ENCODE peak calls at places on chromosomes 3 and 15, in ten cellular contexts. E, F, L, A, P, X, O, V, R and D are unnamed samples.
A peak's percentile ranks its signal among the peaks of the same experiment; 100 is the strongest.

GRCh38 chr3:89851974-89852621 is 744.7 kb downstream of the EPHA3 start:
- DNase-seq in V (no peak), X (peak; percentile 6), L (no peak), O (no peak), F (no peak), R (no peak), P (peak; percentile 66), E (no peak), A (peak; percentile 2), D (no peak)

GRCh38 chr15:52730163-52730562 is 51.0 kb upstream of the ATOSA start:
- DNase-seq in O (peak; percentile 59), V (no peak), L (peak; percentile 22), X (no peak), A (no peak), F (no peak), E (no peak), P (no peak), R (peak; percentile 73), D (peak; percentile 66)

GRCh38 chr15:101295607-101296225 is 668 bp upstream of the SNRPA1 start:
- DNase-seq in A (no peak), E (no peak), P (no peak), O (no peak), V (no peak), R (no peak), L (no peak), X (no peak), F (no peak), D (no peak)

GRCh38 chr15:57003418-57003817 is 85.0 kb downstream of the TCF12 start:
- DNase-seq in E (no peak), X (no peak), F (peak; percentile 42), R (no peak), A (no peak), V (no peak), P (no peak), O (no peak), L (peak; percentile 55), D (no peak)

GRCh38 chr3:38805765-38806386 is 10.1 kb downstream of the SCN10A start:
- DNase-seq in R (peak; percentile 20), E (no peak), X (no peak), P (no peak), F (no peak), L (peak; percentile 67), A (no peak), V (no peak), O (no peak), D (no peak)

GRCh38 chr3:110738531-110738930 is 333.1 kb upstream of the NECTIN3 start:
- DNase-seq in X (no peak), P (no peak), L (peak; percentile 2), A (no peak), E (no peak), O (no peak), V (no peak), F (no peak), R (no peak), D (no peak)

GRCh38 chr3:195753609-195754008 is 32.8 kb downstream of the MUC20 start:
- DNase-seq in V (peak; percentile 20), A (no peak), R (no peak), E (no peak), F (no peak), O (no peak), X (no peak), P (peak; percentile 57), L (no peak), D (no peak)

GRCh38 chr3:189041482-189042090 is 130.2 kb upstream of the TPRG1 start:
- DNase-seq in A (no peak), R (peak; percentile 78), F (peak; percentile 33), V (no peak), L (peak; percentile 73), O (peak; percentile 66), X (no peak), P (no peak), E (peak; percentile 25), D (peak; percentile 84)

GRCh38 chr15:58748040-58748786 is 1.3 kb downstream of the ADAM10 start:
- DNase-seq in A (no peak), L (peak; percentile 29), R (peak; percentile 46), V (no peak), X (no peak), P (no peak), O (peak; percentile 15), E (no peak), F (no peak), D (peak; percentile 58)

GRCh38 chr3:171994646-171995441 is 44.5 kb upstream of the FNDC3B start:
- DNase-seq in A (no peak), R (no peak), X (no peak), O (no peak), V (no peak), L (peak; percentile 76), F (no peak), E (no peak), P (no peak), D (no peak)

GRCh38 chr15:69863446-69863845 is 234.3 kb downstream of the TLE3 start:
- DNase-seq in O (no peak), V (no peak), X (no peak), A (no peak), R (no peak), P (no peak), E (no peak), F (no peak), L (no peak), D (no peak)

GRCh38 chr15:69869881-69870465 is 227.7 kb downstream of the TLE3 start:
- DNase-seq in O (no peak), L (no peak), V (no peak), X (no peak), A (no peak), F (no peak), R (no peak), P (no peak), E (no peak), D (no peak)

GRCh38 chr15:69874321-69874720 is 223.4 kb downstream of the TLE3 start:
- DNase-seq in P (no peak), A (no peak), X (no peak), L (no peak), F (no peak), E (no peak), V (no peak), R (no peak), O (no peak), D (no peak)

GRCh38 chr15:69873807-69874206 is 223.9 kb downstream of the TLE3 start:
- DNase-seq in O (no peak), P (no peak), V (no peak), A (no peak), X (no peak), F (no peak), E (no peak), L (no peak), R (no peak), D (no peak)

DNA sequence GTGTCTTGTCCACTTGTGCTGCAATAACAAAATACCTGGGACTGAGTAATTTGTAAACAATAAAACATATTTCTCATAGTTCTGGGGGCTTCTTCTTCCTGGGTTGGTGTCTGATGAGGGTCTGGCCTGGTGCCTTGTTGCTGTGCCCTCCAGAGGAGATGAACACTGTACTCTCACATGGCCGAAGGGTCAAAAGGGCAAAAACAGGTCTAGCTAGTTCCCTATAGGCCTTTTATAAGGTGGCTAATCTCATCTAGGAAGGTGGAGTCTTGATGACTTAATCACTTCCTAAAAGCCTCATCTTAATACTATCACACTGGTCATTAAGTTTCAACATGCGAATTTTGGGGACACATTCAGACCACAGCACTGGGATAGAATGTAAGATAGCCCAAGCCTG is 228.4 kb downstream of the TLE3 start:
- DNase-seq in L (no peak), O (no peak), P (no peak), X (no peak), V (no peak), E (no peak), A (no peak), F (no peak), R (no peak), D (no peak)
- H3K27ac ChIP-seq in L (no peak overlapping the region), O (no peak overlapping the region), P (no peak overlapping the region), X (no peak overlapping the region), V (no peak overlapping the region), E (no peak overlapping the region), A (no peak overlapping the region), F (no peak overlapping the region), R (no peak overlapping the region), D (no peak overlapping the region)

GRCh38 chr15:75151214-75152128 is 50.2 kb upstream of the C15orf39 start:
- DNase-seq in O (no peak), A (no peak), F (no peak), V (no peak), R (no peak), L (no peak), P (no peak), E (no peak), X (no peak), D (no peak)

GRCh38 chr15:75152382-75153079 is 49.2 kb upstream of the C15orf39 start:
- DNase-seq in R (no peak), E (no peak), O (no peak), L (no peak), F (no peak), A (no peak), X (no peak), P (no peak), V (no peak), D (no peak)

GRCh38 chr15:75154461-75155062 is 47.1 kb upstream of the C15orf39 start:
- DNase-seq in E (no peak), V (no peak), R (no peak), X (no peak), P (no peak), A (no peak), O (no peak), F (no peak), L (no peak), D (no peak)

GRCh38 chr15:75153565-75154248 is 48.0 kb upstream of the C15orf39 start:
- DNase-seq in A (no peak), X (no peak), E (no peak), L (no peak), P (no peak), F (no peak), O (no peak), V (no peak), R (no peak), D (no peak)

GRCh38 chr15:75153084-75153483 is 48.6 kb upstream of the C15orf39 start:
- DNase-seq in V (no peak), E (no peak), A (no peak), R (no peak), F (no peak), P (no peak), O (no peak), X (no peak), L (no peak), D (no peak)
- H3K27ac ChIP-seq in V (no peak overlapping the region), E (no peak overlapping the region), A (no peak overlapping the region), R (no peak overlapping the region), F (no peak overlapping the region), P (no peak overlapping the region), O (no peak overlapping the region), X (no peak overlapping the region), L (no peak overlapping the region), D (no peak overlapping the region)

DNA sequence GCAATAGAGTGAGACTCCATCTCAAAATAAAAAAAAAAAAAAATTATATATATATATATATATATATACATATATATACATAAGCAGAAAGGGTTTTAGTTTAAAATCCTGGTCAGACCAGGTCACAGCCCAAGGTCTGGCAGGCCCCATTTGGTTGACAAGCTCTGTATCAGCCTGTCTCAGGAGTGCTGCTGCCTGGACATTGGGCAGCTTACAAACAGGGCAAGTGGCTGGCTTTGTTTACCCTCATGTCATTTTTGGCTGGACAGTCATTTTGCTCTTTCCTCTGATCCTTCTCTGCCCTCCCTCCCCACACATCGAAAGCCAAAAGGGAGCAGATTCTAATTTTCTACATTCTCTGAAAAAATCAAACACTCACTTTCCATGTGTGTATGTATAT is 26.7 kb upstream of the KLHL6 start:
- DNase-seq in O (no peak), F (no peak), L (no peak), R (no peak), V (no peak), P (no peak), X (no peak), E (no peak), A (no peak), D (no peak)
- H3K27ac ChIP-seq in O (no peak overlapping the region), F (no peak overlapping the region), L (no peak overlapping the region), R (no peak overlapping the region), V (no peak overlapping the region), P (no peak overlapping the region), X (no peak overlapping the region), E (no peak overlapping the region), A (peak overlapping the region; percentile 59), D (no peak overlapping the region)

GRCh38 chr3:4766716-4767499 is 212.3 kb upstream of the BHLHE40 start:
- DNase-seq in F (no peak), X (no peak), O (no peak), L (no peak), A (no peak), V (no peak), P (no peak), R (no peak), E (no peak), D (no peak)
- H3K27ac ChIP-seq in F (no peak overlapping the region), X (no peak overlapping the region), O (no peak overlapping the region), L (no peak overlapping the region), A (no peak overlapping the region), V (peak overlapping the region; percentile 26), P (no peak overlapping the region), R (no peak overlapping the region), E (peak overlapping the region; percentile 23), D (no peak overlapping the region)